ENCODE peak calls at places on chromosomes 11 and 22, in seven cellular contexts. Y is PC-9, Q is uterus, P is NB4, X is AG09309, J is RWPE1, D is foreskin fibroblast. B is an unnamed sample.
A peak's percentile ranks its signal among the peaks of the same experiment; 100 is the strongest.

GRCh38 chr11:23611726-23612125 is 751.5 kb upstream of the CCDC179 start:
- DNase-seq in Y (no peak), Q (no peak), P (no peak), X (no peak), J (no peak), D (no peak), B (no peak)

GRCh38 chr11:70661763-70662501 is 263.6 kb downstream of the CTTN start:
- DNase-seq in Y (no peak), Q (no peak), P (no peak), X (no peak), J (no peak), D (peak; percentile 43), B (no peak)

GRCh38 chr11:113160652-113161051 is 153.7 kb upstream of the TTC12 start:
- DNase-seq in Y (no peak), Q (no peak), P (no peak), X (no peak), J (no peak), D (no peak), B (no peak)

GRCh38 chr11:74937696-74938475 is 11.0 kb downstream of the XRRA1 start:
- DNase-seq in Y (no peak), Q (no peak), P (no peak), X (no peak), J (no peak), D (no peak), B (no peak)

GRCh38 chr11:124784051-124784450 is 16.2 kb downstream of the MSANTD2 start:
- DNase-seq in Y (no peak), Q (no peak), P (no peak), X (no peak), J (no peak), D (no peak), B (no peak)

GRCh38 chr11:2804189-2804588 is 81.4 kb downstream of the CDKN1C start:
- DNase-seq in Y (no peak), Q (peak; percentile 7), P (no peak), X (no peak), J (no peak), D (no peak), B (peak; percentile 55)

GRCh38 chr11:113690619-113691569 is 15.2 kb downstream of the TMPRSS5 start:
- DNase-seq in Y (peak; percentile 89), Q (no peak), P (peak; percentile 84), X (peak; percentile 20), J (peak; percentile 94), D (peak; percentile 15), B (peak; percentile 84)

GRCh38 chr11:106271126-106271525 is 193.7 kb downstream of the AASDHPPT start:
- DNase-seq in Y (no peak), Q (no peak), P (no peak), X (no peak), J (no peak), D (no peak), B (no peak)

GRCh38 chr22:41286639-41287091 is 678 bp upstream of the RANGAP1 start:
- DNase-seq in Y (no peak), Q (no peak), P (peak; percentile 81), X (no peak), J (no peak), D (no peak), B (no peak)

GRCh38 chr11:12376259-12376971 is 956 bp upstream of the PARVA start:
- DNase-seq in Y (no peak), Q (peak; percentile 81), P (no peak), X (peak; percentile 57), J (no peak), D (peak; percentile 65), B (no peak)

GRCh38 chr11:17734418-17734911 is at the start of gene KCNC1:
- DNase-seq in Y (no peak), Q (no peak), P (no peak), X (no peak), J (no peak), D (peak; percentile 28), B (peak; percentile 67)

GRCh38 chr11:3043315-3043871 is 13.8 kb downstream of the CARS1 start:
- DNase-seq in Y (no peak), Q (peak; percentile 54), P (no peak), X (no peak), J (no peak), D (peak; percentile 49), B (no peak)

GRCh38 chr11:111982019-111982464 is 43.2 kb upstream of the DLAT start:
- DNase-seq in Y (peak; percentile 53), Q (peak; percentile 41), P (peak; percentile 44), X (no peak), J (peak; percentile 62), D (no peak), B (peak; percentile 73)

GRCh38 chr11:36490026-36490806 is 19.9 kb downstream of the TRAF6 start:
- DNase-seq in Y (no peak), Q (no peak), P (no peak), X (no peak), J (no peak), D (no peak), B (no peak)

GRCh38 chr11:88478136-88478785 is 140.7 kb upstream of the CTSC start:
- DNase-seq in Y (no peak), Q (no peak), P (no peak), X (no peak), J (no peak), D (no peak), B (no peak)

GRCh38 chr11:5420993-5421392 is 918 bp upstream of the OR51Q1 start:
- DNase-seq in Y (no peak), Q (no peak), P (no peak), X (no peak), J (no peak), D (no peak), B (no peak)

GRCh38 chr11:89182773-89183172 is 5.1 kb downstream of the TYR start:
- DNase-seq in Y (no peak), Q (no peak), P (no peak), X (no peak), J (no peak), D (no peak), B (no peak)

GRCh38 chr11:120911943-120912342 is 112.0 kb upstream of the TBCEL start:
- DNase-seq in Y (no peak), Q (no peak), P (no peak), X (no peak), J (peak; percentile 14), D (no peak), B (no peak)

GRCh38 chr11:117366875-117367274 is 39.2 kb downstream of the CEP164 start:
- DNase-seq in Y (no peak), Q (no peak), P (no peak), X (no peak), J (no peak), D (no peak), B (no peak)

GRCh38 chr11:109374441-109374840 is 47.5 kb upstream of the C11orf87 start:
- DNase-seq in Y (no peak), Q (no peak), P (no peak), X (no peak), J (no peak), D (no peak), B (no peak)

GRCh38 chr11:43904737-43905515 is 24.3 kb downstream of the ALKBH3 start:
- DNase-seq in Y (no peak), Q (no peak), P (no peak), X (peak; percentile 25), J (peak; percentile 26), D (peak; percentile 15), B (no peak)

GRCh38 chr11:6755303-6755952 is 16.3 kb downstream of the OR2AG2 start:
- DNase-seq in Y (no peak), Q (no peak), P (peak; percentile 32), X (no peak), J (peak; percentile 41), D (peak; percentile 24), B (no peak)

GRCh38 chr22:20237480-20238440 is 30.4 kb downstream of the RTN4R start:
- DNase-seq in Y (no peak), Q (no peak), P (peak; percentile 97), X (no peak), J (no peak), D (no peak), B (no peak)

GRCh38 chr22:20239951-20240773 is 28.0 kb downstream of the RTN4R start:
- DNase-seq in Y (no peak), Q (peak; percentile 64), P (peak; percentile 94), X (no peak), J (no peak), D (no peak), B (no peak)

GRCh38 chr22:20239063-20239950 is 28.8 kb downstream of the RTN4R start:
- DNase-seq in Y (no peak), Q (peak; percentile 73), P (peak; percentile 94), X (no peak), J (no peak), D (peak; percentile 20), B (no peak)

GRCh38 chr22:20240900-20241299 is 27.2 kb downstream of the RTN4R start:
- DNase-seq in Y (no peak), Q (no peak), P (no peak), X (no peak), J (no peak), D (no peak), B (no peak)

GRCh38 chr22:20238567-20239062 is 29.5 kb downstream of the RTN4R start:
- DNase-seq in Y (peak; percentile 37), Q (peak; percentile 43), P (peak; percentile 95), X (no peak), J (peak; percentile 42), D (no peak), B (peak; percentile 84)
- TF ChIP-seq CTCF in Y (peak; percentile 53), Q (no peak), P (peak; percentile 67), X (peak; percentile 38), J (peak; percentile 26), D (peak; percentile 34), B (peak; percentile 53)

GRCh38 chr11:69644962-69645675 is 4.2 kb downstream of the CCND1 start:
- DNase-seq in Y (no peak), Q (no peak), P (no peak), X (no peak), J (no peak), D (no peak), B (peak; percentile 63)
- TF ChIP-seq CTCF in Y (no peak), Q (no peak), P (no peak), X (no peak), J (no peak), D (no peak), B (no peak)

GRCh38 chr11:99916078-99916477 is 771.0 kb upstream of the ARHGAP42 start:
- DNase-seq in Y (no peak), Q (no peak), P (no peak), X (no peak), J (no peak), D (no peak), B (no peak)

GRCh38 chr11:99911116-99911515 is 776.0 kb upstream of the ARHGAP42 start:
- DNase-seq in Y (no peak), Q (no peak), P (peak; percentile 7), X (no peak), J (no peak), D (no peak), B (no peak)
- TF ChIP-seq CTCF in Y (peak; percentile 19), Q (no peak), P (peak; percentile 23), X (no peak), J (no peak), D (no peak), B (no peak)

DNA sequence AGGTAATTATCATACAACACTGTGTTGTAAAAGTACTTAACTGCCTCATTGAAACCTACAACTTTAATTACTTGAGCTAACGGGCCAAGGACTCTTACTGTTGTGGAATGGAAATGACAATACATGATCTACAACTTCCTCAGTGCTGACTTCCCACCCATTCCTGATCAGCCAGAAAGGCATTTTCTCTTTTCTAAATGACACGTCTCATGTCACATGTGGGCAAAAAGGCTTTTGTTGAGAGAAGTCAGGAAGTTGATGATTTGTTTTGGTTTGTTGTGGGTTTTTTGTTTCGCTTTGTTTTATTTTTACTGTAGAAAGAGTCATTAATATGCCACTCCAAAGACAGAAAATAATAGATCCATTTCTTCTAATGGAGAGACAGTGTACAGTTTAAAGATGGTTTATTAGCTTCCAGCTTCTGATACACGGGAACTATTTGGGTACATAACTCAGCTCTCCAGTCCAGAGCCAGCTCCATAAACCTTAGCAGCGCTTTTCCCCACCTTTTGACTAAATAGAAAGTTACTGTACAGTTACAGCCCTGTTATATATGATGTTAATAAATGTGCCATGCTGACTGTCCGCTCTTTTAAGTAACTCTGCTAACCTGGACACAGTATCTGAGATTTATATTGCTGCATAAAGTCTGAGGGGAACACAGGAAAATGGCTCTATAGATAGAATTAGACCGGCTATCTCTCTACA is 509.4 kb upstream of the API5 start:
- DNase-seq in Y (no peak), Q (no peak), P (no peak), X (no peak), J (no peak), D (no peak), B (no peak)
- TF ChIP-seq CTCF in Y (no peak), Q (no peak), P (no peak), X (no peak), J (no peak), D (no peak), B (no peak)

B was measured in upper lobe of right lung.